ENCODE peak calls at places on chromosomes 13 and 19, in four cellular contexts. One of them, this sample, is unnamed.

GRCh38 chr13:101415358-101416174 is 742 bp downstream of the NALCN start:
- DNase-seq in K562: no peak
- DNase-seq in CD8-positive, alpha-beta T cell: no peak
- DNase-seq in breast epithelium: no peak
- DNase-seq in this sample: peak; percentile 84

GRCh38 chr19:40263440-40264313 is 21.5 kb downstream of the AKT2 start:
- DNase-seq in CD8-positive, alpha-beta T cell: no peak
- DNase-seq in breast epithelium: no peak
- DNase-seq in K562: no peak
- DNase-seq in this sample: no peak

GRCh38 chr13:110506859-110507566 is 54.5 kb downstream of the RAB20 start:
- DNase-seq in CD8-positive, alpha-beta T cell: no peak
- DNase-seq in K562: peak; percentile 55
- DNase-seq in breast epithelium: peak; percentile 78
- DNase-seq in this sample: no peak

GRCh38 chr13:49304763-49305695 is 57.3 kb downstream of the CDADC1 start:
- DNase-seq in breast epithelium: no peak
- DNase-seq in CD8-positive, alpha-beta T cell: no peak
- DNase-seq in K562: no peak
- DNase-seq in this sample: no peak

GRCh38 chr19:53055117-53055516 is 10.6 kb downstream of the ERVV-2 start:
- DNase-seq in CD8-positive, alpha-beta T cell: no peak
- DNase-seq in breast epithelium: no peak
- DNase-seq in K562: no peak
- DNase-seq in this sample: no peak

GRCh38 chr13:109547942-109548860 is 238.2 kb downstream of the IRS2 start:
- DNase-seq in breast epithelium: no peak
- DNase-seq in CD8-positive, alpha-beta T cell: no peak
- DNase-seq in K562: no peak
- DNase-seq in this sample: peak; percentile 91

GRCh38 chr19:39409886-39410619 is 2.4 kb upstream of the PLEKHG2 start:
- DNase-seq in K562: peak; percentile 43
- DNase-seq in CD8-positive, alpha-beta T cell: peak; percentile 77
- DNase-seq in breast epithelium: no peak
- DNase-seq in this sample: peak; percentile 39

GRCh38 chr13:90253806-90254205 is 1093.7 kb upstream of the MIR17HG start:
- DNase-seq in K562: no peak
- DNase-seq in CD8-positive, alpha-beta T cell: no peak
- DNase-seq in breast epithelium: no peak
- DNase-seq in this sample: no peak

GRCh38 chr13:76418404-76418803 is 467.8 kb downstream of the KCTD12 start:
- DNase-seq in CD8-positive, alpha-beta T cell: no peak
- DNase-seq in K562: no peak
- DNase-seq in breast epithelium: no peak
- DNase-seq in this sample: no peak

GRCh38 chr19:36141039-36141914 is 1.4 kb downstream of the CAPNS1 start:
- DNase-seq in breast epithelium: peak; percentile 89
- DNase-seq in K562: peak; percentile 89
- DNase-seq in CD8-positive, alpha-beta T cell: peak; percentile 92
- DNase-seq in this sample: peak; percentile 85
- H3K4me3 ChIP-seq in breast epithelium: peak overlapping the region; percentile 87
- H3K4me3 ChIP-seq in K562: peak overlapping the region; percentile 95
- H3K4me3 ChIP-seq in CD8-positive, alpha-beta T cell: peak overlapping the region; percentile 90
- H3K4me3 ChIP-seq in this sample: peak overlapping the region; percentile 99

GRCh38 chr19:35746087-35746462 is 624 bp downstream of the PSENEN start:
- DNase-seq in breast epithelium: no peak
- DNase-seq in CD8-positive, alpha-beta T cell: no peak
- DNase-seq in K562: no peak
- DNase-seq in this sample: no peak

GRCh38 chr19:35743640-35744306 is 1.4 kb downstream of the U2AF1L4 start:
- DNase-seq in K562: no peak
- DNase-seq in CD8-positive, alpha-beta T cell: no peak
- DNase-seq in breast epithelium: no peak
- DNase-seq in this sample: no peak

GRCh38 chr19:35744335-35744687 is 907 bp downstream of the U2AF1L4 start:
- DNase-seq in breast epithelium: no peak
- DNase-seq in K562: no peak
- DNase-seq in CD8-positive, alpha-beta T cell: no peak
- DNase-seq in this sample: no peak

GRCh38 chr19:35745328-35746086 is at the start of the genes PSENEN and U2AF1L4:
- DNase-seq in K562: peak; percentile 87
- DNase-seq in breast epithelium: peak; percentile 97
- DNase-seq in CD8-positive, alpha-beta T cell: peak; percentile 95
- DNase-seq in this sample: peak; percentile 99

GRCh38 chr19:35744688-35745327 is 410 bp downstream of the U2AF1L4 start:
- DNase-seq in K562: peak; percentile 83
- DNase-seq in CD8-positive, alpha-beta T cell: peak; percentile 94
- DNase-seq in breast epithelium: peak; percentile 95
- DNase-seq in this sample: peak; percentile 95
- TF ChIP-seq CTCF in K562: peak; percentile 63
- TF ChIP-seq CTCF in CD8-positive, alpha-beta T cell: no peak
- TF ChIP-seq CTCF in breast epithelium: peak; percentile 23
- TF ChIP-seq CTCF in this sample: peak; percentile 29

DNA sequence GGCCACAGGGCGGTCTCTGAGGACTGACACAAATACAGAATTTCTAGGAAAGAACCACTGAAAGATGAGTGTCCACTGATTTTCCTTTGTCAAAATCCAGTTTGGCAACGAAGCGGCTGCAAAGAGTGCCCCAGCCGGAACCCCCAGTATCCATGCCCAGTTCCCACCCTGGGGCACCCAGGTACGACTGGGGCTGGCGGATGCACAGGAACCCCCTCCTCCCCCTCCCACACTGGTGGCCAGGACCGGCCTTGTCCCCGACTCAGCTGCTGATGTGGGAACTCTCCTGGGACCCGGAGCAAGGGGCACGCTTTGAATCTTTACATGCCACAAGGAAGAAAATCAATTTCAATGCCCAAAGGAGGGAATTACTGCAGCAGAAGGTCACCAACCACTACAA is 220.8 kb upstream of the ZNF507 start:
- DNase-seq in K562: no peak
- DNase-seq in CD8-positive, alpha-beta T cell: no peak
- DNase-seq in breast epithelium: no peak
- DNase-seq in this sample: no peak
- H3K4me3 ChIP-seq in K562: no peak overlapping the region
- H3K4me3 ChIP-seq in CD8-positive, alpha-beta T cell: no peak overlapping the region
- H3K4me3 ChIP-seq in breast epithelium: no peak overlapping the region
- H3K4me3 ChIP-seq in this sample: no peak overlapping the region

GRCh38 chr19:20359933-20360720 is 193.1 kb downstream of the ZNF486 start:
- DNase-seq in breast epithelium: no peak
- DNase-seq in K562: no peak
- DNase-seq in CD8-positive, alpha-beta T cell: no peak
- DNase-seq in this sample: no peak
- TF ChIP-seq CTCF in breast epithelium: peak; percentile 11
- TF ChIP-seq CTCF in K562: no peak
- TF ChIP-seq CTCF in CD8-positive, alpha-beta T cell: no peak
- TF ChIP-seq CTCF in this sample: no peak

GRCh38 chr19:802888-803561 is 5.8 kb downstream of the PTBP1 start:
- DNase-seq in CD8-positive, alpha-beta T cell: no peak
- DNase-seq in K562: peak; percentile 18
- DNase-seq in breast epithelium: no peak
- DNase-seq in this sample: no peak
- H3K4me3 ChIP-seq in CD8-positive, alpha-beta T cell: no peak overlapping the region
- H3K4me3 ChIP-seq in K562: no peak overlapping the region
- H3K4me3 ChIP-seq in breast epithelium: peak overlapping the region; percentile 50
- H3K4me3 ChIP-seq in this sample: no peak overlapping the region

GRCh38 chr19:30785728-30786127 is 413.5 kb downstream of the ZNF536 start:
- DNase-seq in breast epithelium: no peak
- DNase-seq in K562: no peak
- DNase-seq in CD8-positive, alpha-beta T cell: no peak
- DNase-seq in this sample: no peak
- TF ChIP-seq CTCF in breast epithelium: no peak
- TF ChIP-seq CTCF in K562: no peak
- TF ChIP-seq CTCF in CD8-positive, alpha-beta T cell: no peak
- TF ChIP-seq CTCF in this sample: no peak

GRCh38 chr13:21965095-21965494 is 294.2 kb downstream of the FGF9 start:
- DNase-seq in breast epithelium: no peak
- DNase-seq in K562: no peak
- DNase-seq in CD8-positive, alpha-beta T cell: no peak
- DNase-seq in this sample: no peak

GRCh38 chr13:21966014-21966413 is 295.1 kb downstream of the FGF9 start:
- DNase-seq in K562: no peak
- DNase-seq in breast epithelium: no peak
- DNase-seq in CD8-positive, alpha-beta T cell: no peak
- DNase-seq in this sample: no peak

GRCh38 chr13:21970172-21970571 is 299.3 kb downstream of the FGF9 start:
- DNase-seq in CD8-positive, alpha-beta T cell: no peak
- DNase-seq in K562: no peak
- DNase-seq in breast epithelium: no peak
- DNase-seq in this sample: no peak

GRCh38 chr13:21970918-21971317 is 300.0 kb downstream of the FGF9 start:
- DNase-seq in breast epithelium: no peak
- DNase-seq in CD8-positive, alpha-beta T cell: no peak
- DNase-seq in K562: no peak
- DNase-seq in this sample: no peak

GRCh38 chr13:21967871-21968270 is 297.0 kb downstream of the FGF9 start:
- DNase-seq in breast epithelium: no peak
- DNase-seq in K562: no peak
- DNase-seq in CD8-positive, alpha-beta T cell: no peak
- DNase-seq in this sample: no peak
- H3K4me3 ChIP-seq in breast epithelium: no peak overlapping the region
- H3K4me3 ChIP-seq in K562: no peak overlapping the region
- H3K4me3 ChIP-seq in CD8-positive, alpha-beta T cell: no peak overlapping the region
- H3K4me3 ChIP-seq in this sample: no peak overlapping the region

DNA sequence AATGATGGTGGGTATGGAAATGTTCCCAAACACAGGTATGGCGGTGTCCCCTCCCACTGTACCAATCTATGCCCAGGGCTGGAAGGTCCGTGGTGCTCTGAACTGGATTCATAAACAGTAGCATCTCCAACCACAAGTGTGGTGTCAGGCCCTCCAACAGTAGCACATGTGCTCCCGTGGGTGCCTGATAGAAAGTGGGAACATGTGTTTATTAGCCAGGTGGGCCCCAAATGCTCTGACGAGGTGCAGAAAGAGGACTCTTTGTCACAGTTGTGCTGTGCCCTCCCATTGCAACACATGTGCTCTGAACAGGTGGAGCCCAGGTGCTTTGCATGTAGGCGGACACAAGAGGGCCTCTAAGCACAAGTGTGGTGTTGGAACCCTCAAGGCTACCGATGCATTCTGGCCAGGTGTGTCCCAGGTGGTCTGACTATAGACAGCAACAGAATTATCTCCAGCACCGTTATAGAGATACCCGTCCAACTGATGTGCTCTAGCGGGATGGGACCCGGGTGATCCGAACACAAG is 75.4 kb upstream of the ZNF30 start:
- DNase-seq in K562: no peak
- DNase-seq in CD8-positive, alpha-beta T cell: no peak
- DNase-seq in breast epithelium: no peak
- DNase-seq in this sample: peak; percentile 19
- TF ChIP-seq CTCF in K562: peak; percentile 37
- TF ChIP-seq CTCF in CD8-positive, alpha-beta T cell: no peak
- TF ChIP-seq CTCF in breast epithelium: no peak
- TF ChIP-seq CTCF in this sample: peak; percentile 4

GRCh38 chr19:7631577-7631976 is 1.9 kb downstream of the PCP2 start:
- DNase-seq in K562: no peak
- DNase-seq in CD8-positive, alpha-beta T cell: no peak
- DNase-seq in breast epithelium: no peak
- DNase-seq in this sample: no peak
- H3K4me3 ChIP-seq in K562: no peak overlapping the region
- H3K4me3 ChIP-seq in CD8-positive, alpha-beta T cell: no peak overlapping the region
- H3K4me3 ChIP-seq in breast epithelium: no peak overlapping the region
- H3K4me3 ChIP-seq in this sample: no peak overlapping the region

This sample was measured in MM.1S.